ENCODE peak calls at places on chromosomes 16 and 17, in five cellular contexts. One of them, this sample, is unnamed. For H3K9me3, the result is how much of the 10 kb centered on the place peaks cover.

GRCh38 chr16:81231014-81231413 is 7.5 kb upstream of the BCO1 start:
- DNase-seq in adrenal gland: no peak
- DNase-seq in Panc1: no peak
- DNase-seq in CD8-positive, alpha-beta T cell: no peak
- DNase-seq in OCI-LY7: peak
- DNase-seq in this sample: no peak

GRCh38 chr16:23301251-23302044 is 654 bp upstream of the SCNN1B start:
- DNase-seq in OCI-LY7: no peak
- DNase-seq in adrenal gland: no peak
- DNase-seq in CD8-positive, alpha-beta T cell: no peak
- DNase-seq in Panc1: no peak
- DNase-seq in this sample: no peak

GRCh38 chr16:8621572-8622314 is at the start of gene METTL22:
- DNase-seq in Panc1: peak
- DNase-seq in adrenal gland: peak
- DNase-seq in CD8-positive, alpha-beta T cell: peak
- DNase-seq in OCI-LY7: peak
- DNase-seq in this sample: peak

GRCh38 chr16:30755955-30756780 is 5.7 kb downstream of the CFAP119 start:
- DNase-seq in OCI-LY7: no peak
- DNase-seq in adrenal gland: no peak
- DNase-seq in Panc1: no peak
- DNase-seq in CD8-positive, alpha-beta T cell: no peak
- DNase-seq in this sample: no peak

GRCh38 chr16:12062343-12063003 is 85.9 kb downstream of the SNX29 start:
- DNase-seq in CD8-positive, alpha-beta T cell: no peak
- DNase-seq in adrenal gland: peak
- DNase-seq in OCI-LY7: no peak
- DNase-seq in Panc1: peak
- DNase-seq in this sample: peak

GRCh38 chr17:6000426-6000825 is 69.8 kb upstream of the WSCD1 start:
- DNase-seq in Panc1: no peak
- DNase-seq in CD8-positive, alpha-beta T cell: no peak
- DNase-seq in OCI-LY7: no peak
- DNase-seq in adrenal gland: no peak
- DNase-seq in this sample: no peak

GRCh38 chr17:38563362-38564253 is 42.1 kb downstream of the SRCIN1 start:
- DNase-seq in Panc1: no peak
- DNase-seq in adrenal gland: no peak
- DNase-seq in CD8-positive, alpha-beta T cell: no peak
- DNase-seq in OCI-LY7: no peak
- DNase-seq in this sample: no peak

GRCh38 chr17:7745748-7746470 is 28.4 kb downstream of the DNAH2 start:
- DNase-seq in OCI-LY7: no peak
- DNase-seq in Panc1: no peak
- DNase-seq in CD8-positive, alpha-beta T cell: no peak
- DNase-seq in adrenal gland: peak
- DNase-seq in this sample: peak

GRCh38 chr17:20206068-20206467 is 196.9 kb downstream of the SPECC1 start:
- DNase-seq in Panc1: no peak
- DNase-seq in adrenal gland: no peak
- DNase-seq in OCI-LY7: no peak
- DNase-seq in CD8-positive, alpha-beta T cell: no peak
- DNase-seq in this sample: peak

GRCh38 chr17:39114744-39115534 is 36.5 kb downstream of the PLXDC1 start:
- DNase-seq in adrenal gland: no peak
- DNase-seq in OCI-LY7: no peak
- DNase-seq in CD8-positive, alpha-beta T cell: no peak
- DNase-seq in Panc1: no peak
- DNase-seq in this sample: peak

GRCh38 chr16:2229602-2230250 is 6.3 kb downstream of the E4F1 start:
- DNase-seq in CD8-positive, alpha-beta T cell: no peak
- DNase-seq in Panc1: no peak
- DNase-seq in OCI-LY7: no peak
- DNase-seq in adrenal gland: no peak
- DNase-seq in this sample: no peak

GRCh38 chr17:63446981-63447687 is 1.0 kb upstream of the CYB561 start:
- DNase-seq in Panc1: no peak
- DNase-seq in adrenal gland: no peak
- DNase-seq in OCI-LY7: no peak
- DNase-seq in CD8-positive, alpha-beta T cell: peak
- DNase-seq in this sample: peak

GRCh38 chr17:29734640-29735039 is 111.9 kb upstream of the CORO6 start:
- DNase-seq in adrenal gland: no peak
- DNase-seq in Panc1: no peak
- DNase-seq in OCI-LY7: no peak
- DNase-seq in CD8-positive, alpha-beta T cell: no peak
- DNase-seq in this sample: no peak

GRCh38 chr17:73902416-73903181 is 258.4 kb upstream of the SDK2 start:
- DNase-seq in OCI-LY7: peak
- DNase-seq in CD8-positive, alpha-beta T cell: no peak
- DNase-seq in adrenal gland: no peak
- DNase-seq in Panc1: no peak
- DNase-seq in this sample: no peak

GRCh38 chr17:77608431-77608830 is 350.1 kb upstream of the TNRC6C start:
- DNase-seq in CD8-positive, alpha-beta T cell: no peak
- DNase-seq in OCI-LY7: no peak
- DNase-seq in adrenal gland: no peak
- DNase-seq in Panc1: no peak
- DNase-seq in this sample: no peak

GRCh38 chr17:16987830-16988601 is 16.1 kb upstream of the TNFRSF13B start:
- DNase-seq in adrenal gland: peak
- DNase-seq in Panc1: no peak
- DNase-seq in OCI-LY7: peak
- DNase-seq in CD8-positive, alpha-beta T cell: peak
- DNase-seq in this sample: peak

GRCh38 chr17:45096141-45096540 is 35.0 kb downstream of the NMT1 start:
- DNase-seq in adrenal gland: no peak
- DNase-seq in Panc1: no peak
- DNase-seq in OCI-LY7: peak
- DNase-seq in CD8-positive, alpha-beta T cell: no peak
- DNase-seq in this sample: no peak

GRCh38 chr16:53502331-53503269 is at the start of gene AKTIP:
- DNase-seq in CD8-positive, alpha-beta T cell: peak
- DNase-seq in Panc1: no peak
- DNase-seq in OCI-LY7: peak
- DNase-seq in adrenal gland: peak
- DNase-seq in this sample: peak

GRCh38 chr17:50330151-50330753 is 15.7 kb upstream of the XYLT2 start:
- DNase-seq in CD8-positive, alpha-beta T cell: no peak
- DNase-seq in adrenal gland: no peak
- DNase-seq in OCI-LY7: no peak
- DNase-seq in Panc1: no peak
- DNase-seq in this sample: no peak

GRCh38 chr16:70600730-70601129 is 45.6 kb upstream of the IL34 start:
- DNase-seq in adrenal gland: no peak
- DNase-seq in OCI-LY7: no peak
- DNase-seq in Panc1: no peak
- DNase-seq in CD8-positive, alpha-beta T cell: no peak
- DNase-seq in this sample: no peak

GRCh38 chr17:32854177-32854576 is 22.7 kb downstream of the MYO1D start:
- DNase-seq in CD8-positive, alpha-beta T cell: no peak
- DNase-seq in OCI-LY7: no peak
- DNase-seq in adrenal gland: no peak
- DNase-seq in Panc1: no peak
- DNase-seq in this sample: no peak

DNA sequence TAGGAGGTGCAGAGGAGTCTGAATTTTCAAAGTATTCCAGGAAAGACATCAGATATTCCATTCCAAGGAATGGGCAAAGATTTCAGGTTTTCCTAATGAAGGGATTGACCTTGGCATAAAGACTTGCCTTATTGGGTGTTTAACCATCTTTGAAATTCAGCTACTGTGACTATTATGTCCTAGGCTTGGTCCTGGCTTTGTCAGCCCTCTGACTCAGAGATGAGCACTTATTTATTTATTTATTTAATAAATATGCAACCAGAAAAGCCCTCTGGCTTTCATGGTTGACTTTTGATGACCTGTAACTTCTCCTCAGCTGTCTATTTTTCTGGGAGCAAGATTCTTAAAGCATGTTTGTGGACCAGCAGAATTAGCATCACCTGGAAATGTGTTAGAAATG is 455.1 kb downstream of the KIF2B start:
- DNase-seq in OCI-LY7: no peak
- DNase-seq in CD8-positive, alpha-beta T cell: no peak
- DNase-seq in Panc1: no peak
- DNase-seq in adrenal gland: no peak
- DNase-seq in this sample: no peak
- H3K9me3 ChIP-seq in OCI-LY7: under half
- H3K9me3 ChIP-seq in CD8-positive, alpha-beta T cell: under half
- H3K9me3 ChIP-seq in Panc1: under half
- H3K9me3 ChIP-seq in adrenal gland: under half
- H3K9me3 ChIP-seq in this sample: under half

GRCh38 chr16:64711596-64711995 is 410.3 kb downstream of the CDH11 start:
- DNase-seq in CD8-positive, alpha-beta T cell: no peak
- DNase-seq in OCI-LY7: no peak
- DNase-seq in Panc1: no peak
- DNase-seq in adrenal gland: no peak
- DNase-seq in this sample: no peak
- H3K9me3 ChIP-seq in CD8-positive, alpha-beta T cell: under half
- H3K9me3 ChIP-seq in OCI-LY7: under half
- H3K9me3 ChIP-seq in Panc1: under half
- H3K9me3 ChIP-seq in adrenal gland: under half
- H3K9me3 ChIP-seq in this sample: under half

DNA sequence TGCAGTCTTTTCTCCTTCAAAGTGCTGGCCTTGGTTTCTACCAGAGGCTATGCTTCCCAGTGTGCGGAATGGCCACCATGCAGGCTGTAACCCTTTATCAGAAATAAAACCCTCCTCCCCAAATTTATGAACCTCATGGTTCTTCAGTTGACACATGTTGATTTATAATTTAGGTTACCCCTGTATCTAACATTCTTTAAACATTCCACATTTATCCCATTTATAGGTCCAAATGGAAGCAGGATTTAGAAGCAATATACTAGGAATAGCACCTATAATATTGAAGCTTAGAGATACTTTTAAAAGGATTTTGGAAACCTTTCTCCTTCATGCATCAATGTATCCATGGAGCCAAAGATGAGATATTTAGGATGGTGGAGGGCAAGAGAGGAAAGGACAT is 438.8 kb upstream of the C16orf82 start:
- DNase-seq in OCI-LY7: no peak
- DNase-seq in CD8-positive, alpha-beta T cell: no peak
- DNase-seq in Panc1: no peak
- DNase-seq in adrenal gland: no peak
- DNase-seq in this sample: no peak
- H3K9me3 ChIP-seq in OCI-LY7: under half
- H3K9me3 ChIP-seq in CD8-positive, alpha-beta T cell: under half
- H3K9me3 ChIP-seq in Panc1: under half
- H3K9me3 ChIP-seq in adrenal gland: under half
- H3K9me3 ChIP-seq in this sample: under half

GRCh38 chr16:87534751-87535150 is 41.9 kb upstream of the ZCCHC14 start:
- DNase-seq in CD8-positive, alpha-beta T cell: no peak
- DNase-seq in adrenal gland: no peak
- DNase-seq in Panc1: no peak
- DNase-seq in OCI-LY7: no peak
- DNase-seq in this sample: no peak
- H3K9me3 ChIP-seq in CD8-positive, alpha-beta T cell: under half
- H3K9me3 ChIP-seq in adrenal gland: under half
- H3K9me3 ChIP-seq in Panc1: under half
- H3K9me3 ChIP-seq in OCI-LY7: under half
- H3K9me3 ChIP-seq in this sample: under half

GRCh38 chr17:22510504-22510903 is 818.2 kb downstream of the KCNJ18 start:
- DNase-seq in CD8-positive, alpha-beta T cell: no peak
- DNase-seq in adrenal gland: no peak
- DNase-seq in OCI-LY7: no peak
- DNase-seq in Panc1: no peak
- DNase-seq in this sample: no peak
- H3K9me3 ChIP-seq in CD8-positive, alpha-beta T cell: under half
- H3K9me3 ChIP-seq in adrenal gland: under half
- H3K9me3 ChIP-seq in OCI-LY7: under half
- H3K9me3 ChIP-seq in Panc1: under half
- H3K9me3 ChIP-seq in this sample: under half

DNA sequence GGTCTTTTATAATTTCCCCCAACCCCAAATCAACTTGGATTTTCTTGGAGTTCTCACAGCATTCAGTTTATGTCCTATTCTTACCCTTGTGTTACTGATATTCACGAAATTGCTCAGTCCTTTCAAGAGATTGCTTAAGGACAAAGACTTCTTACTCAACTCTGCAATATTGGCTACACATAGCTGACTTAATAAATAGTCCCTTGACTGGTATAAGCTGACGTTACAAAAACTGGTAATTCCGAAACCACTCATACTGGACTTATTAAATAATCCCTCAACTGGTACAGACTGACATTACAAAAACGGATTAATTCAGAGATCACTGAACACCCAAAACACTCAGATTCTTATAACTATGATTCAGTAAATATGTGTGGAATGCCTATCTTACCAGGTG is 860 bp downstream of the TIGD7 start:
- DNase-seq in OCI-LY7: no peak
- DNase-seq in CD8-positive, alpha-beta T cell: no peak
- DNase-seq in Panc1: no peak
- DNase-seq in adrenal gland: no peak
- DNase-seq in this sample: no peak
- H3K9me3 ChIP-seq in OCI-LY7: under half
- H3K9me3 ChIP-seq in CD8-positive, alpha-beta T cell: under half
- H3K9me3 ChIP-seq in Panc1: half or more
- H3K9me3 ChIP-seq in adrenal gland: under half
- H3K9me3 ChIP-seq in this sample: half or more

GRCh38 chr17:10360578-10360977 is 12.2 kb downstream of the MYH13 start:
- DNase-seq in Panc1: no peak
- DNase-seq in CD8-positive, alpha-beta T cell: no peak
- DNase-seq in OCI-LY7: no peak
- DNase-seq in adrenal gland: no peak
- DNase-seq in this sample: peak
- H3K9me3 ChIP-seq in Panc1: under half
- H3K9me3 ChIP-seq in CD8-positive, alpha-beta T cell: under half
- H3K9me3 ChIP-seq in OCI-LY7: under half
- H3K9me3 ChIP-seq in adrenal gland: under half
- H3K9me3 ChIP-seq in this sample: under half

DNA sequence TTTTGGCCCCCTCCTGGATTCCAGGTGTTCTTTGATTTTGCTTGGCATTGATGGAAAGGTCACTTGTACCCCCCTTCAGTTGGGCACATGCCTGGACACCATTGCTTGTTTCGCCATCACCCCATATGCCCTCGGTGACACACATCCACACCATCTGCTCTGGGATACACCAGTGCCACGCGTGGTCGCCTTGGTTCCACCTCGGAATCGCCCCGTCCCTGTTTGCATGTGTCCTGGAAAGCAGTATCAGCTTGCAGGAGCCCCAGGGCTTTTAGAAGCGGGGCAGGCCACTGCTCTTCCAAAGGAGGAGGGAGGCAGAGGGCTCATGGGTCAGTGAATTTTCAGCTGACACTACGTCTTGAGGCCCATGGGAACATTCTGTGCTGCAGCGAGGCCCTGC is 607.9 kb downstream of the KCNJ18 start:
- DNase-seq in CD8-positive, alpha-beta T cell: no peak
- DNase-seq in OCI-LY7: no peak
- DNase-seq in adrenal gland: no peak
- DNase-seq in Panc1: no peak
- DNase-seq in this sample: no peak
- H3K9me3 ChIP-seq in CD8-positive, alpha-beta T cell: under half
- H3K9me3 ChIP-seq in OCI-LY7: under half
- H3K9me3 ChIP-seq in adrenal gland: under half
- H3K9me3 ChIP-seq in Panc1: under half
- H3K9me3 ChIP-seq in this sample: under half

This sample was measured in MG63.